ENCODE peak calls at places on chromosome 19, in eight cellular contexts. A is breast epithelium, Z is stomach, Y is HL-60, X is K562, B is transverse colon, R is HCT116, W is spleen. H is an unnamed sample.

GRCh38 chr19:10724573-10725071 is 6.7 kb downstream of the DNM2 start:
- DNase-seq in A (no peak), Z (no peak), Y (no peak), X (no peak), B (no peak), R (no peak), W (no peak), H (no peak)

GRCh38 chr19:46602392-46603194 is 1.5 kb downstream of the CALM3 start:
- DNase-seq in A (no peak), Z (no peak), Y (no peak), X (peak; percentile 26), B (no peak), R (no peak), W (peak; percentile 81), H (no peak)

GRCh38 chr19:29003641-29004409 is 209.1 kb downstream of the UQCRFS1 start:
- DNase-seq in A (no peak), Z (no peak), Y (no peak), X (no peak), B (no peak), R (no peak), W (peak; percentile 38), H (no peak)

GRCh38 chr19:29520390-29520789 is 5.4 kb upstream of the VSTM2B start:
- DNase-seq in A (no peak), Z (no peak), Y (no peak), X (no peak), B (no peak), R (no peak), W (peak; percentile 40), H (peak; percentile 44)

GRCh38 chr19:12801466-12802266 is at the start of the genes PRDX2 and THSD8:
- DNase-seq in A (peak; percentile 76), Z (peak; percentile 87), Y (peak; percentile 58), X (peak; percentile 90), B (peak; percentile 90), R (no peak), W (peak; percentile 94), H (peak; percentile 95)

GRCh38 chr19:41546386-41546789 is 29.6 kb upstream of the CEACAM21 start:
- DNase-seq in A (no peak), Z (no peak), Y (peak; percentile 84), X (no peak), B (peak; percentile 58), R (no peak), W (peak; percentile 87), H (no peak)

GRCh38 chr19:57992841-57993240 is 9.8 kb downstream of the ZNF606 start:
- DNase-seq in A (no peak), Z (no peak), Y (no peak), X (no peak), B (no peak), R (no peak), W (no peak), H (no peak)

GRCh38 chr19:46915386-46915785 is 54.6 kb downstream of the ARHGAP35 start:
- DNase-seq in A (no peak), Z (no peak), Y (no peak), X (no peak), B (no peak), R (no peak), W (no peak), H (no peak)

GRCh38 chr19:30449673-30450072 is 77.5 kb downstream of the ZNF536 start:
- DNase-seq in A (no peak), Z (no peak), Y (no peak), X (no peak), B (no peak), R (no peak), W (no peak), H (no peak)

GRCh38 chr19:44598880-44599279 is 14.5 kb upstream of the IGSF23 start:
- DNase-seq in A (no peak), Z (peak; percentile 90), Y (no peak), X (no peak), B (peak; percentile 85), R (no peak), W (no peak), H (no peak)

GRCh38 chr19:46408611-46409039 is 4.7 kb downstream of the CCDC8 start:
- DNase-seq in A (no peak), Z (peak; percentile 48), Y (no peak), X (no peak), B (peak; percentile 51), R (no peak), W (no peak), H (peak; percentile 92)

GRCh38 chr19:40623403-40624239 is 22.5 kb downstream of the LTBP4 start:
- DNase-seq in A (no peak), Z (no peak), Y (no peak), X (peak; percentile 98), B (peak; percentile 85), R (peak; percentile 80), W (no peak), H (peak; percentile 88)

GRCh38 chr19:6056801-6057650 is 53.3 kb downstream of the RFX2 start:
- DNase-seq in A (peak; percentile 78), Z (peak; percentile 47), Y (peak; percentile 86), X (no peak), B (peak; percentile 70), R (no peak), W (no peak), H (peak; percentile 77)
- TF ChIP-seq POLR2AphosphoS5 in A (peak; percentile 75), Z (peak; percentile 56), Y (peak; percentile 35), X (no peak), B (no peak), R (no peak), W (peak; percentile 80), H (peak; percentile 95)

GRCh38 chr19:17112271-17112670 is 36.7 kb downstream of the MYO9B start:
- DNase-seq in A (no peak), Z (no peak), Y (no peak), X (no peak), B (no peak), R (no peak), W (no peak), H (no peak)

GRCh38 chr19:17114414-17114831 is 38.8 kb downstream of the MYO9B start:
- DNase-seq in A (no peak), Z (peak; percentile 37), Y (no peak), X (no peak), B (no peak), R (no peak), W (no peak), H (no peak)

GRCh38 chr19:17113127-17113785 is 37.7 kb downstream of the MYO9B start:
- DNase-seq in A (no peak), Z (no peak), Y (peak; percentile 37), X (no peak), B (no peak), R (no peak), W (no peak), H (peak; percentile 43)

GRCh38 chr19:17111766-17112165 is 36.2 kb downstream of the MYO9B start:
- DNase-seq in A (no peak), Z (no peak), Y (no peak), X (no peak), B (no peak), R (no peak), W (no peak), H (no peak)

DNA sequence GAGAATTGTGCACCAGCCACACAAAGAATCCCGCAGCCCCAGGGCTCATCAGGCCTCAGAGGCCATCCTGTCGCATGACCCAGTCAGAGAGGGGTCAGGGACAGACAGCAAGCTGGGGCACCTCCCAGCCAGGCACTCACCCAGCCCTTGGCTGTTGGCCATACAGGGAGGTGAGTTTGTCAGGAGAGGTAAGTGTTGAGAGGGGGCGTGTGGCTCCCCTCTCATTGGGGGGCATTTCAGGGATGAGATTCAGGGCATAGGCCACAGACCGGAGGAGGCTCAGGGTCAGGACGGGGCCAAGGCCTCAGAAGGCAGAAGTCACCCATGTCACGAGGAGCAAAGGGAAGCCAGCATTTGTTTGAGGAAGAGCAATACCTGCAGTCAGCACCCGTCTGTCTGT is 37.1 kb downstream of the MYO9B start:
- DNase-seq in A (no peak), Z (no peak), Y (peak; percentile 45), X (no peak), B (no peak), R (no peak), W (no peak), H (no peak)
- TF ChIP-seq CTCF in A (no peak), Z (no peak), Y (no peak), X (no peak), B (no peak), R (no peak), W (no peak), H (no peak)

GRCh38 chr19:33325920-33326319 is 23.6 kb upstream of the CEBPA start:
- DNase-seq in A (no peak), Z (no peak), Y (no peak), X (no peak), B (peak; percentile 19), R (no peak), W (no peak), H (no peak)
- TF ChIP-seq POLR2AphosphoS5 in A (peak; percentile 35), Z (no peak), Y (no peak), X (no peak), B (no peak), R (no peak), W (no peak), H (no peak)

GRCh38 chr19:6772866-6773322 is 386 bp downstream of the VAV1 start:
- DNase-seq in A (no peak), Z (no peak), Y (no peak), X (no peak), B (no peak), R (no peak), W (no peak), H (no peak)

GRCh38 chr19:6774821-6775707 is 2.6 kb downstream of the VAV1 start:
- DNase-seq in A (no peak), Z (no peak), Y (peak; percentile 83), X (no peak), B (no peak), R (no peak), W (no peak), H (no peak)

GRCh38 chr19:6773323-6773931 is 919 bp downstream of the VAV1 start:
- DNase-seq in A (no peak), Z (peak; percentile 40), Y (peak; percentile 88), X (no peak), B (peak; percentile 61), R (no peak), W (peak; percentile 93), H (peak; percentile 52)

GRCh38 chr19:6769006-6769637 is 1.9 kb upstream of the SH2D3A start:
- DNase-seq in A (no peak), Z (no peak), Y (peak; percentile 18), X (peak; percentile 59), B (no peak), R (no peak), W (no peak), H (no peak)

DNA sequence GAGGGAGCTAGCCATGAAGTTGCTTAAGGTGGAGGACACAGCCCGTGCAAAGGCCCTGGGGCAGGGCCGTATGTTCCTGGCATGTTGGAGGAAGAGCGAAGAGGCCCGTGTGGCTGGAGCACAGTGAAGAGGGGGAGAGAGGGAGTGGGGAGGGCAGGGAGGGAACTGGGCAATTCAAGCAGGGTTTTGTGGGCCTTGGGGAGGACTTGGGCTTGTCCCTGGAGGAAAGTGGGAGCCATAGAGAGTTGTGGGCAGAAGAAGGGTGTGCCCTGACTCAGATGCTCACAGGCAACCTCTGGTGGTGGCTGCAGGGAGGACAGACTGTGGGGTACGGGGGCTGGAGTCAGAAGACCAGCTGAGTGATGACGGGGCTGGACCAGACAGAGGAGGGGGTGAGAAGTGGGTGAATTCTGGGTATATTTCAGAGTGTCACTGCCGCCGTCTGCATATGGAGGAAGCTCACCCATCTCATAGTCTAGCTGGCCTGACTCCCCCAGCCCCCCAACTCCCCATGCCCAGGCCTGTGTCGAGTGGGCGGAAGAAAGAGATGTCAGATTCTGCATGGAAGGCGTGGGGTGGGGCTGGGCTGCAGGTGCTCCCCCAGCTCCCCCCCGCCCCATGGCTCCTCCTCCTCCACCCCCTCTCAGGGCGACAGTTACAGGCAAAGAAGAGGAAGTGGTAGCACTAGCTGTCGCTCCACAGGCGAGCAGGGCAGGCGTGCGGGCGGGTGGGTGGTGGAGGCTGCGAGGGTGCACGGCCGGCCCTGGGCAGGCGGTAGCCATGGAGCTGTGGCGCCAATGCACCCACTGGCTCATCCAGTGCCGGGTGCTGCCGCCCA is at the start of gene VAV1:
- DNase-seq in A (no peak), Z (peak; percentile 63), Y (peak; percentile 96), X (peak; percentile 75), B (peak; percentile 84), R (no peak), W (peak; percentile 97), H (peak; percentile 93)
- TF ChIP-seq CTCF in A (no peak), Z (no peak), Y (peak; percentile 48), X (peak; percentile 42), B (no peak), R (peak; percentile 38), W (no peak), H (no peak)